ENCODE peak calls at places on chromosomes 7 and 10, in nine cellular contexts. D is neural progenitor cell, J is GM23338, F is hepatocyte, U is PC-3, R is IMR-90, C is H9, E is mammary epithelial cell, X is neuronal stem cell. L is an unnamed sample.

GRCh38 chr10:73591935-73592699 is 975 bp upstream of the USP54 start:
- DNase-seq in J (peak), F (peak), U (peak), C (peak), D (peak), X (peak), R (no peak), E (peak), L (peak)

GRCh38 chr10:124003481-124004371 is 89.7 kb downstream of the CHST15 start:
- DNase-seq in D (no peak), E (no peak), R (no peak), X (no peak), C (no peak), U (no peak), J (no peak), F (no peak), L (no peak)

GRCh38 chr10:96321822-96322221 is 17.6 kb downstream of the DNTT start:
- DNase-seq in F (no peak), D (no peak), E (no peak), C (peak), U (no peak), R (no peak), X (no peak), J (peak), L (peak)

GRCh38 chr10:88115968-88116367 is 252.5 kb downstream of the PTEN start:
- DNase-seq in E (peak), F (no peak), X (no peak), C (no peak), R (peak), U (no peak), J (no peak), D (no peak), L (no peak)

GRCh38 chr7:154857728-154858681 is 144.9 kb downstream of the PAXIP1 start:
- DNase-seq in J (no peak), E (no peak), U (no peak), R (no peak), C (peak), X (no peak), F (no peak), D (no peak), L (no peak)

GRCh38 chr10:23150081-23150480 is 42.0 kb upstream of the PTF1A start:
- DNase-seq in J (no peak), F (no peak), R (no peak), U (no peak), C (no peak), E (no peak), X (no peak), D (no peak), L (no peak)

GRCh38 chr7:35003679-35004278 is 33.5 kb downstream of the DPY19L1 start:
- DNase-seq in C (no peak), J (no peak), E (peak), D (no peak), F (peak), R (peak), U (peak), X (no peak), L (peak)

GRCh38 chr10:92757066-92757716 is 67.4 kb downstream of the HHEX start:
- DNase-seq in J (peak), F (peak), E (peak), C (peak), U (peak), X (no peak), R (peak), D (peak), L (peak)

GRCh38 chr10:92699193-92699517 is 9.4 kb downstream of the HHEX start:
- DNase-seq in D (no peak), C (no peak), R (no peak), U (no peak), J (peak), X (no peak), E (no peak), F (no peak), L (no peak)

GRCh38 chr10:116490028-116490662 is 55.6 kb upstream of the PNLIP start:
- DNase-seq in X (no peak), D (peak), R (peak), C (no peak), U (peak), F (peak), E (no peak), J (peak), L (peak)

GRCh38 chr7:151847136-151847535 is 29.8 kb downstream of the PRKAG2 start:
- DNase-seq in R (no peak), J (no peak), E (no peak), F (no peak), C (no peak), U (no peak), X (no peak), D (no peak), L (no peak)

GRCh38 chr10:126586878-126587277 is 83.6 kb downstream of the C10orf90 start:
- DNase-seq in E (no peak), C (no peak), R (no peak), F (no peak), X (no peak), D (no peak), U (no peak), J (no peak), L (no peak)

GRCh38 chr7:2724453-2725177 is 36.6 kb downstream of the AMZ1 start:
- DNase-seq in D (no peak), U (no peak), F (no peak), X (no peak), C (no peak), E (no peak), R (no peak), J (no peak), L (peak)

DNA sequence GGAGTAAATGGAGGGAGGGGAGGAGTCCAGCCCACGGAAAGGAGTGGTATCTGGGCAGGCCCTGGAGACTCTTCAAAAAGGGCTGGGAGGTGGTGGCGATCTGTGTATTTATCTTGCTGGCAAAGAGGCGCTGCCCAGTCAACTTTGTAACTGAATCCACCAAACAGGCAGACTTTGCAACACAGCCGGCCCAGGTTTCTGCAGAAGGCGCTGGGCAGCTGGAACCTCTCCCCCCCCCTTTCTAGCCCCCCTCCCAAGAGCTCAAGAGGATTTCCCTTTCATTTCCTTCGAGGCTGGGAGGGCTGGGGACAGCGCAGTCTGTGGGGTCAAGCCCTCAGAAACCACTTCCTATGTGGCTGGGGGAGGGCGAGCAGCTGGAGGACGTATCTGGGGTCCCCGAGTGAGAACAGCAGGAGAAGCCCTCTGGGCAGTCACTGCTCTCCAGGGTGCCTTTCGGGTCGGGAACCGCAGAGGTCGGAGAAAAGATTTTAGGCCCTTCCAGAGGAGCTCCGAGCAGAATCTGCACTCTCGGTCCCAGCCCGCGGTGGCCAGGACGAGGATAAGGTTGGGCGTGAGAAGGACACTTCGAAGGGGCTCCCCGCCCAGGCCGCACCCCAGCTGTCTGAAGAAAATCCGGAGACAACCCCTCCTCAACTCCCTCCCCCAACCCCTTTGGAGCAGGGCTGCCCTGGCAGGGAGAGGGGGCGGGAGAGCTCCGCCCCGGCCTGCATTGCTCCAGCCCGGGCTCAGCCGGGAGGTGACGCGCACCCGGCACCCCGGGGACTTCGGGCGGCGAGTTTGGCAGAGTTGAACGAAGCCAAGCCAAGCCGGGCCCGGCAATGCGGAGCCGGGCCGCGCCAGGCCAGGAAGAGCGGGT is 943 bp downstream of the ZCCHC24 start:
- DNase-seq in D (peak), C (peak), F (peak), U (peak), X (peak), E (peak), J (peak), R (peak), L (peak)
- H2AFZ ChIP-seq in D (peak), C (no peak), F (peak), U (peak), X (peak), E (peak), J (peak), R (peak), L (peak)

DNA sequence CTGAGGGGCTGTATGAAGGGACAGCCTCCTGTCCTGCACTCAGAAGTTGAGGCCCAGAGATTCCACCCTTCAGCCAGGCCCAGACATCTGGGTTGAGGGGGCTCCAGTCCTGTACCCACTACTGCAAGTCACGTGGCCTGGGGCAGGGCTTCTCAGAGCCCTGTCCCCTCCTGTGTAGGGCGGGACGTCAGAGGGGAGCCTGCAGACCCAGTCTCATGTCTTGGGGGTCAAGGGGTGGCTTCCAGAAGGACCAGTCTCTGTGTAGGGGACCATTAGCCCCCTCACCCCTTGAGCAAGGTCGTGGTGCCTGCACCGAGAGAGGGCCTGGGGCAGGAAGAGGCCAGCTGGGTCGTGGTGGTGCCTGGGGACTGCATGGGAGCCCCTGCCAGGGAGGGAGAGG is 593 bp upstream of the PILRA start:
- DNase-seq in F (no peak), R (no peak), E (no peak), X (no peak), J (no peak), C (no peak), U (no peak), D (no peak), L (no peak)
- H2AFZ ChIP-seq in F (no peak), R (peak), E (peak), X (peak), J (no peak), C (no peak), U (no peak), D (no peak), L (peak)

DNA sequence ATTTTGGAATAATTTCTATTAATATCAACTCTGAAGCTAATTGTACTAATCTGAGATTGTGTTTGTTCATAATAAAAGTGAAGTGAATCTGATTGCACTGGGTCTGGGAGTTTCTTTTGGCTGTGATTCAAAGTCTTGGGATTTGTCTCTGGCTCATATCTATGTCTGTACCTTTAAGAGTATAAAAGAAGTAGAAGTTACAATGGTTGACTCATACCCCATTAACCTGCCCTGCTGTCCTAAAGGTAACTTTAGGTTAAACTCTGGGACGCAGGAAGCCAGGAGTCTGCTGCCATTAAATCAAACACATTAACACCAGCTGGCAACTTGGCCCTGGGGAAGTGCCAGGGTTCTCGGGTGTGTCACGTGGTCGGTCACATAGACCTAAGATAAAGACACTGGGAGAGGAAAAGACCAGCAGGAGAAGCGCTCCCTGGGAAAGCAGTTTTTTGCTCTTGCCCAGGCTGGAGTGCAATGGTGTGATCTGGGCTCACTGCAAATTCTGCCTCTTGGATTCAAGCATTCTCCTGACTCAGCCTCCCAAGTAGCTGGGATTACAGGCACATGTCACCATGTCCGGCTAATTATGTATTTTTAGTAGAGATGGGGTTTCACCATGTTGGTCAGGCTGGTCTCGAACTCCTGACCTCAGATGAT is 17.8 kb downstream of the SCD start:
- DNase-seq in C (peak), X (no peak), D (no peak), F (peak), J (peak), E (peak), U (peak), R (peak), L (no peak)
- H2AFZ ChIP-seq in C (no peak), X (no peak), D (no peak), F (no peak), J (no peak), E (no peak), U (no peak), R (peak), L (no peak)

GRCh38 chr7:25789701-25790240 is 362.2 kb upstream of the NFE2L3 start:
- DNase-seq in D (peak), F (no peak), E (no peak), R (no peak), U (no peak), X (peak), J (no peak), C (no peak), L (peak)
- H2AFZ ChIP-seq in D (no peak), F (no peak), E (no peak), R (no peak), U (no peak), X (peak), J (no peak), C (no peak), L (no peak)

GRCh38 chr10:79367421-79368189 is 20.3 kb downstream of the PPIF start:
- DNase-seq in U (peak), F (no peak), C (no peak), D (no peak), J (no peak), E (no peak), X (no peak), R (peak), L (no peak)
- H2AFZ ChIP-seq in U (no peak), F (no peak), C (no peak), D (no peak), J (no peak), E (no peak), X (no peak), R (no peak), L (no peak)

GRCh38 chr7:50426280-50427045 is 23.7 kb downstream of the FIGNL1 start:
- DNase-seq in U (no peak), D (no peak), X (no peak), F (peak), E (no peak), C (no peak), J (no peak), R (no peak), L (no peak)

GRCh38 chr7:50431906-50432305 is 18.2 kb downstream of the FIGNL1 start:
- DNase-seq in F (no peak), D (no peak), U (no peak), X (no peak), J (no peak), C (no peak), R (no peak), E (no peak), L (no peak)

GRCh38 chr7:50427518-50427917 is 22.6 kb downstream of the FIGNL1 start:
- DNase-seq in U (no peak), E (no peak), D (no peak), F (no peak), R (no peak), J (no peak), C (no peak), X (no peak), L (no peak)

GRCh38 chr7:50436133-50436802 is 13.9 kb downstream of the FIGNL1 start:
- DNase-seq in C (no peak), X (no peak), R (peak), F (no peak), D (no peak), U (peak), J (no peak), E (peak), L (no peak)

GRCh38 chr7:50431316-50431715 is 18.8 kb downstream of the FIGNL1 start:
- DNase-seq in F (no peak), E (no peak), U (no peak), D (no peak), J (no peak), R (no peak), C (no peak), X (no peak), L (no peak)
- H2AFZ ChIP-seq in F (no peak), E (no peak), U (no peak), D (no peak), J (no peak), R (no peak), C (no peak), X (no peak), L (no peak)

GRCh38 chr10:3312403-3312802 is 139.8 kb upstream of the PITRM1 start:
- DNase-seq in D (peak), F (no peak), J (peak), U (no peak), R (no peak), E (no peak), C (no peak), X (no peak), L (no peak)
- H2AFZ ChIP-seq in D (no peak), F (no peak), J (peak), U (no peak), R (no peak), E (no peak), C (no peak), X (no peak), L (no peak)

L was measured in Karpas-422.